ENCODE peak calls at places on chromosomes 7 and 10, in four cellular contexts. A is stimulated activated CD8-positive, alpha-beta memory T cell treated with anti-CD3 and anti-CD28 coated beads, Interleukin-2, amount 100 ng/mL, for 1 hour; Z is C1 segment of cervical spinal cord; P is T follicular helper cell. G is an unnamed sample.
A peak's percentile ranks its signal among the peaks of the same experiment; 100 is the strongest.

GRCh38 chr10:78433722-78434535 is 400.3 kb downstream of the RPS24 start:
- DNase-seq in Z (no peak), P (no peak), A (no peak), G (peak; percentile 62)

GRCh38 chr7:100003711-100004661 is 11.4 kb upstream of the ZKSCAN1 start:
- DNase-seq in A (no peak), P (no peak), Z (peak; percentile 52), G (no peak)

GRCh38 chr7:44210107-44210506 is 9.3 kb downstream of the YKT6 start:
- DNase-seq in A (no peak), P (no peak), Z (no peak), G (no peak)

GRCh38 chr7:44218418-44219201 is 17.8 kb downstream of the YKT6 start:
- DNase-seq in P (no peak), A (no peak), Z (no peak), G (no peak)

GRCh38 chr7:151459726-151460473 is 20.0 kb upstream of the CRYGN start:
- DNase-seq in Z (peak; percentile 41), P (no peak), A (no peak), G (peak; percentile 93)

GRCh38 chr7:2820508-2820934 is 23.6 kb downstream of the GNA12 start:
- DNase-seq in Z (no peak), A (no peak), P (no peak), G (peak; percentile 91)

GRCh38 chr7:40097728-40098127 is 36.7 kb downstream of the MPLKIP start:
- DNase-seq in Z (no peak), A (no peak), P (no peak), G (no peak)

GRCh38 chr7:95631545-95631944 is 35.2 kb upstream of the PDK4 start:
- DNase-seq in P (no peak), Z (no peak), A (no peak), G (no peak)

GRCh38 chr7:770786-771185 is 43.7 kb upstream of the PRKAR1B start:
- DNase-seq in P (no peak), A (no peak), Z (no peak), G (no peak)

GRCh38 chr10:92699518-92700272 is 9.9 kb downstream of the HHEX start:
- DNase-seq in Z (no peak), P (no peak), A (no peak), G (no peak)

GRCh38 chr7:20107582-20107981 is 109.6 kb downstream of the MACC1 start:
- DNase-seq in A (no peak), P (no peak), Z (no peak), G (no peak)

GRCh38 chr10:18594574-18595156 is 56.7 kb downstream of the NSUN6 start:
- DNase-seq in Z (no peak), A (no peak), P (no peak), G (no peak)

GRCh38 chr10:119786117-119786769 is 60.4 kb downstream of the INPP5F start:
- DNase-seq in Z (no peak), A (no peak), P (no peak), G (no peak)

GRCh38 chr10:71712572-71713134 is 6.9 kb downstream of the C10orf105 start:
- DNase-seq in A (no peak), P (no peak), Z (no peak), G (no peak)

GRCh38 chr10:13686331-13686752 is 99.6 kb downstream of the PRPF18 start:
- DNase-seq in Z (no peak), P (no peak), A (no peak), G (no peak)

GRCh38 chr10:49298666-49298989 is 342 bp upstream of the C10orf71 start:
- DNase-seq in P (no peak), A (no peak), Z (no peak), G (peak; percentile 56)

GRCh38 chr10:47042815-47043750 is 131.9 kb downstream of the PTPN20 start:
- DNase-seq in P (no peak), A (no peak), Z (no peak), G (no peak)

GRCh38 chr10:91579351-91579985 is 53.4 kb downstream of the PPP1R3C start:
- DNase-seq in A (no peak), P (no peak), Z (no peak), G (no peak)

GRCh38 chr7:111266613-111267012 is 175.7 kb downstream of the LRRN3 start:
- DNase-seq in Z (no peak), P (no peak), A (no peak), G (no peak)

GRCh38 chr10:122078965-122079401 is 90.0 kb downstream of the TACC2 start:
- DNase-seq in A (no peak), P (no peak), Z (no peak), G (no peak)

GRCh38 chr7:121244120-121244865 is 84.5 kb upstream of the WNT16 start:
- DNase-seq in P (no peak), Z (no peak), A (no peak), G (no peak)

GRCh38 chr7:139118803-139119485 is 9.4 kb upstream of the ZC3HAV1 start:
- DNase-seq in A (no peak), P (no peak), Z (no peak), G (no peak)

GRCh38 chr7:25093268-25093802 is 31.7 kb downstream of the CYCS start:
- DNase-seq in A (peak; percentile 22), Z (no peak), P (peak; percentile 61), G (peak; percentile 34)

GRCh38 chr7:154874409-154875113 is 128.4 kb downstream of the PAXIP1 start:
- DNase-seq in P (no peak), A (no peak), Z (no peak), G (no peak)

GRCh38 chr7:22117222-22117621 is 171.5 kb upstream of the CDCA7L start:
- DNase-seq in Z (no peak), A (no peak), P (no peak), G (no peak)

GRCh38 chr7:37028909-37029440 is 304.7 kb upstream of the AOAH start:
- DNase-seq in Z (no peak), P (no peak), A (no peak), G (no peak)

GRCh38 chr10:1159131-1160061 is 103.2 kb downstream of the WDR37 start:
- DNase-seq in Z (no peak), A (no peak), P (no peak), G (no peak)

GRCh38 chr10:71746344-71747037 is 26.8 kb downstream of the VSIR start:
- DNase-seq in P (no peak), Z (no peak), A (no peak), G (no peak)

GRCh38 chr7:11228515-11228914 is 254.8 kb downstream of the PHF14 start:
- DNase-seq in A (no peak), P (no peak), Z (no peak), G (peak; percentile 85)

GRCh38 chr10:30365278-30365677 is 16.2 kb upstream of the MTPAP start:
- DNase-seq in Z (no peak), A (no peak), P (no peak), G (no peak)

GRCh38 chr7:10483671-10484070 is 490.0 kb upstream of the PHF14 start:
- DNase-seq in Z (no peak), A (no peak), P (no peak), G (no peak)

GRCh38 chr10:21314234-21314633 is 211.2 kb downstream of the SKIDA1 start:
- DNase-seq in A (no peak), Z (no peak), P (no peak), G (no peak)

GRCh38 chr10:60917331-60918280 is 26.4 kb downstream of the RHOBTB1 start:
- DNase-seq in A (no peak), P (no peak), Z (no peak), G (no peak)

GRCh38 chr10:17196045-17196444 is 5.4 kb downstream of the TRDMT1 start:
- DNase-seq in Z (no peak), A (no peak), P (no peak), G (no peak)

GRCh38 chr10:73837072-73837471 is 25.7 kb upstream of the NDST2 start:
- DNase-seq in P (no peak), Z (no peak), A (no peak), G (no peak)

GRCh38 chr7:662576-662975 is 63.9 kb upstream of the DNAAF5 start:
- DNase-seq in A (no peak), P (no peak), Z (no peak), G (no peak)

GRCh38 chr10:127968027-127968441 is 61.1 kb downstream of the PTPRE start:
- DNase-seq in Z (no peak), A (no peak), P (no peak), G (no peak)

GRCh38 chr10:87960230-87960629 is 96.8 kb downstream of the PTEN start:
- DNase-seq in A (no peak), Z (no peak), P (no peak), G (no peak)

GRCh38 chr7:108263364-108263951 is 133.3 kb upstream of the LAMB4 start:
- DNase-seq in Z (no peak), P (no peak), A (no peak), G (no peak)

G was measured in tibial artery.